ENCODE peak calls at places on chromosomes 4 and X, in ten cellular contexts. V is right atrium auricular region, K is ascending aorta, Z is astrocyte, O is transverse colon, B is tibial nerve, Q is psoas muscle, Y is upper lobe of left lung, S is SK-N-SH, U is lower lobe of right lung. H is an unnamed sample. For H3K4me1, the result is how much of the 10 kb centered on the place peaks cover.

GRCh38 chr4:7282094-7282370 is 89.7 kb downstream of the SORCS2 start:
- DNase-seq in V (no peak), K (no peak), Z (no peak), O (no peak), B (no peak), Q (no peak), Y (no peak), S (peak), U (no peak), H (no peak)

GRCh38 chr4:174592985-174593335 is 70.7 kb upstream of the HPGD start:
- DNase-seq in V (no peak), K (no peak), Z (peak), O (no peak), B (no peak), Q (no peak), Y (peak), S (no peak), U (no peak), H (no peak)

GRCh38 chr4:76208005-76208765 is 5.4 kb downstream of the SCARB2 start:
- DNase-seq in V (peak), K (peak), Z (peak), O (peak), B (peak), Q (peak), Y (peak), S (peak), U (peak), H (peak)

GRCh38 chr4:78667764-78668163 is 108.4 kb upstream of the BMP2K start:
- DNase-seq in V (no peak), K (no peak), Z (no peak), O (no peak), B (no peak), Q (no peak), Y (no peak), S (no peak), U (no peak), H (no peak)

GRCh38 chr4:168648929-168649328 is 152.1 kb downstream of the PALLD start:
- DNase-seq in V (no peak), K (no peak), Z (peak), O (no peak), B (no peak), Q (no peak), Y (no peak), S (no peak), U (no peak), H (no peak)

GRCh38 chrX:39196192-39197102 is 395.2 kb downstream of the MID1IP1 start:
- DNase-seq in V (no peak), K (no peak), Z (peak), O (peak), B (peak), Q (no peak), Y (no peak), S (no peak), U (no peak), H (no peak)

GRCh38 chrX:68511255-68511654 is 12.4 kb downstream of the YIPF6 start:
- DNase-seq in V (no peak), K (no peak), Z (no peak), O (peak), B (no peak), Q (no peak), Y (no peak), S (peak), U (no peak), H (peak)

GRCh38 chrX:83416273-83416672 is 91.8 kb upstream of the POU3F4 start:
- DNase-seq in V (no peak), K (no peak), Z (no peak), O (no peak), B (no peak), Q (no peak), Y (no peak), S (peak), U (no peak), H (no peak)

GRCh38 chrX:45592067-45592466 is 391.4 kb upstream of the DIPK2B start:
- DNase-seq in V (no peak), K (no peak), Z (no peak), O (no peak), B (no peak), Q (no peak), Y (no peak), S (no peak), U (no peak), H (no peak)

GRCh38 chr4:180973894-180974293 is 1269.3 kb upstream of the TENM3 start:
- DNase-seq in V (no peak), K (no peak), Z (no peak), O (no peak), B (no peak), Q (no peak), Y (no peak), S (no peak), U (no peak), H (no peak)

GRCh38 chr4:177064724-177065394 is 244.8 kb upstream of the NEIL3 start:
- DNase-seq in V (no peak), K (no peak), Z (no peak), O (no peak), B (no peak), Q (no peak), Y (no peak), S (no peak), U (no peak), H (no peak)

GRCh38 chrX:39766085-39766726 is 331.6 kb downstream of the BCOR start:
- DNase-seq in V (no peak), K (no peak), Z (no peak), O (no peak), B (no peak), Q (no peak), Y (no peak), S (no peak), U (no peak), H (no peak)

GRCh38 chr4:103150677-103151076 is 47.5 kb downstream of the CENPE start:
- DNase-seq in V (no peak), K (no peak), Z (peak), O (no peak), B (no peak), Q (no peak), Y (no peak), S (no peak), U (no peak), H (no peak)

GRCh38 chr4:3257691-3258482 is 8.9 kb downstream of the MSANTD1 start:
- DNase-seq in V (no peak), K (no peak), Z (peak), O (peak), B (peak), Q (peak), Y (peak), S (no peak), U (no peak), H (no peak)

GRCh38 chrX:10190367-10190766 is 33.6 kb downstream of the CLCN4 start:
- DNase-seq in V (no peak), K (no peak), Z (peak), O (peak), B (no peak), Q (no peak), Y (no peak), S (peak), U (no peak), H (no peak)

GRCh38 chr4:150906987-150907633 is 108.0 kb downstream of the LRBA start:
- DNase-seq in V (no peak), K (no peak), Z (no peak), O (no peak), B (no peak), Q (no peak), Y (no peak), S (no peak), U (no peak), H (no peak)

GRCh38 chr4:24632011-24632410 is 47.7 kb upstream of the DHX15 start:
- DNase-seq in V (no peak), K (no peak), Z (no peak), O (no peak), B (no peak), Q (no peak), Y (no peak), S (no peak), U (no peak), H (no peak)

GRCh38 chrX:104430720-104431119 is 135.3 kb upstream of the IL1RAPL2 start:
- DNase-seq in V (no peak), K (no peak), Z (no peak), O (no peak), B (no peak), Q (no peak), Y (no peak), S (no peak), U (no peak), H (no peak)

GRCh38 chr4:78691971-78692814 is 84.0 kb upstream of the BMP2K start:
- DNase-seq in V (no peak), K (no peak), Z (no peak), O (no peak), B (no peak), Q (no peak), Y (no peak), S (peak), U (no peak), H (no peak)

GRCh38 chrX:115679460-115679859 is 118.5 kb downstream of the PLS3 start:
- DNase-seq in V (no peak), K (no peak), Z (peak), O (no peak), B (no peak), Q (no peak), Y (no peak), S (peak), U (no peak), H (no peak)

GRCh38 chrX:13898603-13899002 is 81.7 kb upstream of the GPM6B start:
- DNase-seq in V (no peak), K (no peak), Z (no peak), O (no peak), B (no peak), Q (no peak), Y (no peak), S (no peak), U (no peak), H (no peak)

GRCh38 chr4:2077537-2078460 is 18.7 kb downstream of the NAT8L start:
- DNase-seq in V (no peak), K (no peak), Z (no peak), O (no peak), B (no peak), Q (no peak), Y (no peak), S (no peak), U (no peak), H (no peak)

GRCh38 chr4:40587826-40588225 is 41.8 kb downstream of the RBM47 start:
- DNase-seq in V (peak), K (no peak), Z (no peak), O (no peak), B (no peak), Q (no peak), Y (peak), S (no peak), U (peak), H (peak)

GRCh38 chr4:76562851-76563803 is 128.1 kb downstream of the SHROOM3 start:
- DNase-seq in V (no peak), K (no peak), Z (peak), O (no peak), B (no peak), Q (no peak), Y (no peak), S (no peak), U (no peak), H (peak)

GRCh38 chr4:114272226-114272625 is 292.8 kb upstream of the ARSJ start:
- DNase-seq in V (no peak), K (no peak), Z (peak), O (no peak), B (no peak), Q (no peak), Y (no peak), S (no peak), U (no peak), H (no peak)

GRCh38 chrX:46588263-46588662 is 14.7 kb downstream of the CHST7 start:
- DNase-seq in V (peak), K (no peak), Z (peak), O (peak), B (peak), Q (peak), Y (no peak), S (no peak), U (no peak), H (no peak)

GRCh38 chrX:38959736-38960534 is 158.7 kb downstream of the MID1IP1 start:
- DNase-seq in V (no peak), K (no peak), Z (no peak), O (no peak), B (no peak), Q (no peak), Y (no peak), S (no peak), U (no peak), H (no peak)

GRCh38 chrX:97898798-97899197 is 1015.1 kb downstream of the RPA4 start:
- DNase-seq in V (no peak), K (no peak), Z (peak), O (no peak), B (no peak), Q (no peak), Y (no peak), S (no peak), U (no peak), H (no peak)

GRCh38 chr4:96103086-96103485 is 263.2 kb downstream of the PDHA2 start:
- DNase-seq in V (no peak), K (no peak), Z (peak), O (no peak), B (no peak), Q (no peak), Y (no peak), S (no peak), U (no peak), H (no peak)

GRCh38 chrX:102958794-102959193 is 21.7 kb downstream of the RAB40AL start:
- DNase-seq in V (no peak), K (no peak), Z (no peak), O (no peak), B (no peak), Q (no peak), Y (no peak), S (no peak), U (no peak), H (no peak)

GRCh38 chr4:82688091-82688815 is 110.3 kb downstream of the SCD5 start:
- DNase-seq in V (no peak), K (no peak), Z (no peak), O (no peak), B (no peak), Q (no peak), Y (no peak), S (no peak), U (no peak), H (no peak)

GRCh38 chr4:166198516-166198915 is 325.5 kb downstream of the TLL1 start:
- DNase-seq in V (no peak), K (no peak), Z (no peak), O (no peak), B (no peak), Q (no peak), Y (no peak), S (no peak), U (no peak), H (no peak)

GRCh38 chr4:165580379-165580905 is 201.6 kb downstream of the CPE start:
- DNase-seq in V (peak), K (no peak), Z (peak), O (no peak), B (no peak), Q (no peak), Y (no peak), S (no peak), U (no peak), H (no peak)

GRCh38 chr4:24559032-24559821 is 25.1 kb downstream of the DHX15 start:
- DNase-seq in V (no peak), K (no peak), Z (peak), O (no peak), B (no peak), Q (no peak), Y (no peak), S (no peak), U (no peak), H (no peak)

GRCh38 chrX:3295731-3296130 is 50.7 kb downstream of the MXRA5 start:
- DNase-seq in V (no peak), K (no peak), Z (no peak), O (no peak), B (no peak), Q (no peak), Y (no peak), S (peak), U (no peak), H (no peak)

DNA sequence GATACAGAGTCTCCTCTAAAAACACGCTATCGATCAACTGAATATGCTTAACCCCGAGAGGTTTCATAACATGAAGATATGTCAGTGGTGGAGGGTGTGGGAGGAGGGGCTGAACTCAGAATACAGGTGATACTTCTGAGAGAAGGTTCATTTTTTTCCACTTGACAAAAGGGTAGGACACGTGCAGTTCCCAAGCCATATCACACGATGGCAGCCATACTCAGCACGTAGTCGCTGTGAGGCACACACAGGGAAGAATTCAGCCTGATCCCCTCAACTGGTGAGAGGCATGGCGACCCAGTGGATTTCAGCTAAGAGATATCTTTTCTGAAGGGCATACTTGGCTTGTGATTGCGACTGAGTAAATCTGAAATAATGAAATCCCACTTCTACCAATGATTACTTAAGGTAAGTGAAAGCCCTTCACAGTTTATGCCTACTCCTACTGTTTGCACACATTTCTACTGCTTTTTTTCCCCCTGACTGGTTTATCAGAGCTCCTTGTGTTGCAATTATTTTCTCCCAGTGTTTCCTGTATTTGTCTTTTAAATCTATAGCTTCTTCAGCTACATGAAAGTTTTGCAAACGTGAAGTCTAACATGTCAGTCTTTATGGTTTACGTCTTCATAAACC is 133.1 kb downstream of the CORIN start:
- DNase-seq in V (no peak), K (no peak), Z (no peak), O (no peak), B (no peak), Q (no peak), Y (peak), S (peak), U (no peak), H (peak)
- TF ChIP-seq CTCF in V (peak), K (no peak), Z (peak), O (no peak), B (no peak), Q (peak), Y (no peak), S (peak), U (peak), H (no peak)

DNA sequence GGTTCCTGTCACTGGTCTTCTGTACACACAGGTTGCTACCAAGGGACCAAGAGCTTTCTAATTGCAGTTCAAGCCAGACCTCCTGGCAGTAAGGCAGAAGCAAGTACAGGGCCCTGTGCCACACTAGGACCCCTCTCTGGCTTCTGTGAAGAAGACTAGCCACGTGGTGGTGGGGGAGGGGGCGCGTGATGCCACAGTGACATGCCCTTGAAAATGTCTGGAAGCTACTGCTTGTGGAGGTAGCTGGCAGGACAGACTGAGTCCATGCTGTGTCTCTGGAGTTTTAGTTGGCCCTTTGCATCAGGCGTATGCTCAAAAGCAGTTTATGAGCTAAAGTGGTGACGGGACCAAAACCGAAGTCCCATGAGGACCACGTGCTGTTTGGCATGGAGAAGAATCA is 50.9 kb downstream of the RTL5 start:
- DNase-seq in V (no peak), K (no peak), Z (no peak), O (no peak), B (no peak), Q (no peak), Y (no peak), S (no peak), U (no peak), H (no peak)
- H3K4me3 ChIP-seq in V (peak), K (no peak), Z (no peak), O (no peak), B (no peak), Q (peak), Y (peak), S (no peak), U (no peak), H (no peak)

GRCh38 chr4:80011636-80012236 is 61.3 kb downstream of the ANTXR2 start:
- DNase-seq in V (no peak), K (no peak), Z (peak), O (no peak), B (no peak), Q (no peak), Y (no peak), S (no peak), U (no peak), H (no peak)
- H3K4me1 ChIP-seq in V (under half), K (under half), Z (under half), O (under half), B (under half), Q (under half), Y (under half), S (under half), U (under half), H (under half)

GRCh38 chr4:20299515-20299914 is 47.8 kb downstream of the SLIT2 start:
- DNase-seq in V (no peak), K (no peak), Z (no peak), O (no peak), B (no peak), Q (no peak), Y (no peak), S (peak), U (no peak), H (no peak)
- TF ChIP-seq CTCF in V (no peak), K (peak), Z (peak), O (no peak), B (peak), Q (peak), Y (peak), S (peak), U (peak), H (no peak)

H was measured in prostate gland.